ENCODE peak calls at places on chromosomes 7 and 10, in seven cellular contexts. N, G, O, T, V, R and K are unnamed samples.

GRCh38 chr10:70967591-70968588 is 79.5 kb upstream of the PCBD1 start:
- DNase-seq in N (no peak), R (peak), V (no peak), G (peak), T (no peak), O (no peak), K (no peak)

GRCh38 chr7:139648941-139649425 is 125.5 kb downstream of the CLEC2L start:
- DNase-seq in N (peak), O (no peak), G (peak), T (no peak), V (no peak), R (peak), K (no peak)

GRCh38 chr10:48656241-48656921 is 28.3 kb upstream of the WDFY4 start:
- DNase-seq in T (peak), V (peak), N (peak), G (peak), O (peak), R (peak), K (peak)

GRCh38 chr7:46352335-46352954 is 431.4 kb upstream of the IGFBP3 start:
- DNase-seq in V (no peak), N (no peak), R (no peak), G (peak), O (peak), T (no peak), K (no peak)

GRCh38 chr7:27110977-27111752 is 8.7 kb upstream of the HOXA2 start:
- DNase-seq in T (no peak), G (peak), O (no peak), V (no peak), R (no peak), N (no peak), K (no peak)

GRCh38 chr7:152076940-152077933 is 51.8 kb downstream of the GALNT11 start:
- DNase-seq in G (peak), V (no peak), N (peak), O (no peak), R (no peak), T (no peak), K (no peak)

GRCh38 chr7:83643754-83644153 is 5.2 kb downstream of the SEMA3E start:
- DNase-seq in O (no peak), V (no peak), G (no peak), T (no peak), R (no peak), N (no peak), K (no peak)

GRCh38 chr10:116796910-116797513 is 52.3 kb upstream of the ENO4 start:
- DNase-seq in R (peak), V (peak), N (peak), O (peak), G (peak), T (peak), K (peak)

GRCh38 chr10:12720217-12720981 is 281.1 kb downstream of the CCDC3 start:
- DNase-seq in G (peak), T (no peak), V (no peak), O (no peak), N (peak), R (no peak), K (no peak)

GRCh38 chr7:150421831-150422230 is 28.6 kb upstream of the GIMAP8 start:
- DNase-seq in V (no peak), R (no peak), O (no peak), N (no peak), G (no peak), T (no peak), K (no peak)

GRCh38 chr7:1539346-1540321 is 9.1 kb downstream of the MAFK start:
- DNase-seq in N (no peak), V (no peak), T (no peak), R (no peak), G (peak), O (no peak), K (no peak)

GRCh38 chr7:132435016-132435990 is 141.0 kb downstream of the PLXNA4 start:
- DNase-seq in N (no peak), R (no peak), O (no peak), V (no peak), G (peak), T (no peak), K (no peak)

GRCh38 chr10:9331583-9332008 is 1277.1 kb downstream of the GATA3 start:
- DNase-seq in G (peak), N (no peak), T (no peak), V (no peak), O (no peak), R (peak), K (peak)

GRCh38 chr10:72329290-72330058 is 25.2 kb downstream of the DNAJB12 start:
- DNase-seq in O (no peak), N (peak), V (no peak), G (no peak), T (no peak), R (no peak), K (no peak)

GRCh38 chr10:1187855-1188555 is 131.8 kb downstream of the WDR37 start:
- DNase-seq in R (no peak), O (no peak), T (no peak), N (no peak), V (no peak), G (no peak), K (no peak)

GRCh38 chr7:132292803-132293202 is 283.5 kb downstream of the PLXNA4 start:
- DNase-seq in T (no peak), O (no peak), V (no peak), R (no peak), G (peak), N (no peak), K (no peak)

GRCh38 chr10:36802523-36803153 is 322.8 kb upstream of the ANKRD30A start:
- DNase-seq in N (no peak), R (no peak), O (no peak), T (no peak), V (no peak), G (peak), K (no peak)

GRCh38 chr7:21641546-21641945 is 98.7 kb downstream of the DNAH11 start:
- DNase-seq in N (no peak), R (no peak), G (no peak), V (no peak), T (no peak), O (no peak), K (no peak)

GRCh38 chr7:96121752-96122151 is 200.1 kb downstream of the SLC25A13 start:
- DNase-seq in T (no peak), G (no peak), O (no peak), V (no peak), N (no peak), R (no peak), K (no peak)

GRCh38 chr7:84484502-84485079 is 290.0 kb upstream of the SEMA3A start:
- DNase-seq in N (no peak), G (no peak), T (no peak), R (no peak), V (no peak), O (no peak), K (no peak)

GRCh38 chr7:39922580-39922979 is 27.5 kb upstream of the CDK13 start:
- DNase-seq in R (no peak), V (no peak), N (no peak), G (no peak), T (no peak), O (no peak), K (no peak)

GRCh38 chr7:95199779-95200558 is 124.4 kb downstream of the PON1 start:
- DNase-seq in T (no peak), V (no peak), N (no peak), G (peak), O (no peak), R (no peak), K (peak)